ENCODE peak calls at places on chromosome 21, in five cellular contexts. A, N, H, T and U are unnamed samples.

GRCh38 chr21:38869946-38870345 is 64.2 kb downstream of the ETS2 start:
- DNase-seq in A (no peak), N (no peak), H (no peak), T (no peak), U (no peak)

GRCh38 chr21:33644383-33645074 is 2.2 kb downstream of the ITSN1 start:
- DNase-seq in A (no peak), N (no peak), H (no peak), T (no peak), U (no peak)

GRCh38 chr21:14995695-14996490 is 68.9 kb downstream of the NRIP1 start:
- DNase-seq in A (no peak), N (no peak), H (no peak), T (no peak), U (no peak)

GRCh38 chr21:34707876-34708325 is 39.1 kb downstream of the CLIC6 start:
- DNase-seq in A (no peak), N (no peak), H (peak; percentile 66), T (no peak), U (no peak)

GRCh38 chr21:16588433-16588860 is 858.7 kb downstream of the USP25 start:
- DNase-seq in A (peak; percentile 21), N (peak; percentile 31), H (no peak), T (no peak), U (peak; percentile 29)

GRCh38 chr21:22438428-22439086 is 1440.3 kb downstream of the NCAM2 start:
- DNase-seq in A (no peak), N (no peak), H (no peak), T (no peak), U (no peak)

GRCh38 chr21:41970099-41970391 is 16.2 kb upstream of the C2CD2 start:
- DNase-seq in A (no peak), N (peak; percentile 3), H (no peak), T (no peak), U (no peak)

GRCh38 chr21:42148584-42148983 is 70.4 kb upstream of the ABCG1 start:
- DNase-seq in A (no peak), N (no peak), H (no peak), T (no peak), U (no peak)

GRCh38 chr21:34613679-34614442 is 1.1 kb downstream of the RCAN1 start:
- DNase-seq in A (no peak), N (no peak), H (no peak), T (no peak), U (no peak)

GRCh38 chr21:41167348-41168342 is at the start of gene BACE2:
- DNase-seq in A (peak; percentile 87), N (peak; percentile 86), H (no peak), T (peak; percentile 84), U (peak; percentile 81)

GRCh38 chr21:29335720-29336119 is 37.0 kb downstream of the BACH1 start:
- DNase-seq in A (no peak), N (no peak), H (no peak), T (no peak), U (no peak)

GRCh38 chr21:31546402-31547155 is 112.9 kb upstream of the SOD1 start:
- DNase-seq in A (no peak), N (no peak), H (no peak), T (no peak), U (no peak)

GRCh38 chr21:43367859-43368258 is 59.1 kb downstream of the SIK1 start:
- DNase-seq in A (no peak), N (no peak), H (no peak), T (no peak), U (no peak)

GRCh38 chr21:34625194-34625593 is 10.3 kb upstream of the RCAN1 start:
- DNase-seq in A (no peak), N (no peak), H (no peak), T (no peak), U (no peak)

GRCh38 chr21:42299324-42300044 is 15.7 kb downstream of the TFF3 start:
- DNase-seq in A (no peak), N (no peak), H (no peak), T (no peak), U (no peak)

GRCh38 chr21:21688877-21689276 is 690.7 kb downstream of the NCAM2 start:
- DNase-seq in A (no peak), N (no peak), H (no peak), T (peak; percentile 56), U (no peak)

GRCh38 chr21:33189845-33190244 is 39.9 kb upstream of the IFNAR2 start:
- DNase-seq in A (no peak), N (no peak), H (no peak), T (no peak), U (no peak)

GRCh38 chr21:29250642-29251041 is 48.1 kb upstream of the BACH1 start:
- DNase-seq in A (no peak), N (no peak), H (no peak), T (no peak), U (no peak)

GRCh38 chr21:32794643-32795042 is 23.1 kb upstream of the PAXBP1 start:
- DNase-seq in A (no peak), N (no peak), H (no peak), T (no peak), U (no peak)

GRCh38 chr21:8993943-8994639 is 1527.3 kb upstream of the TPTE start:
- DNase-seq in A (no peak), N (no peak), H (no peak), T (no peak), U (no peak)

GRCh38 chr21:15222711-15223110 is 157.9 kb upstream of the NRIP1 start:
- DNase-seq in A (no peak), N (no peak), H (no peak), T (no peak), U (no peak)

GRCh38 chr21:29423051-29423450 is 124.3 kb downstream of the BACH1 start:
- DNase-seq in A (no peak), N (no peak), H (no peak), T (no peak), U (no peak)

GRCh38 chr21:43280949-43281633 is 112.3 kb downstream of the CRYAA start:
- DNase-seq in A (no peak), N (no peak), H (no peak), T (no peak), U (no peak)

GRCh38 chr21:41130883-41131282 is 37.1 kb upstream of the BACE2 start:
- DNase-seq in A (no peak), N (no peak), H (no peak), T (no peak), U (no peak)

GRCh38 chr21:39048064-39048463 is 135.2 kb downstream of the PSMG1 start:
- DNase-seq in A (peak; percentile 65), N (no peak), H (no peak), T (peak; percentile 63), U (no peak)

GRCh38 chr21:31446206-31446900 is 102.3 kb upstream of the TIAM1 start:
- DNase-seq in A (no peak), N (no peak), H (no peak), T (no peak), U (peak; percentile 10)

GRCh38 chr21:17612023-17612564 is 607 bp downstream of the BTG3 start:
- DNase-seq in A (peak; percentile 41), N (peak; percentile 48), H (no peak), T (peak; percentile 64), U (peak; percentile 90)

GRCh38 chr21:41895643-41896493 is 16.7 kb upstream of the PRDM15 start:
- DNase-seq in A (peak; percentile 32), N (no peak), H (no peak), T (peak; percentile 54), U (no peak)

DNA sequence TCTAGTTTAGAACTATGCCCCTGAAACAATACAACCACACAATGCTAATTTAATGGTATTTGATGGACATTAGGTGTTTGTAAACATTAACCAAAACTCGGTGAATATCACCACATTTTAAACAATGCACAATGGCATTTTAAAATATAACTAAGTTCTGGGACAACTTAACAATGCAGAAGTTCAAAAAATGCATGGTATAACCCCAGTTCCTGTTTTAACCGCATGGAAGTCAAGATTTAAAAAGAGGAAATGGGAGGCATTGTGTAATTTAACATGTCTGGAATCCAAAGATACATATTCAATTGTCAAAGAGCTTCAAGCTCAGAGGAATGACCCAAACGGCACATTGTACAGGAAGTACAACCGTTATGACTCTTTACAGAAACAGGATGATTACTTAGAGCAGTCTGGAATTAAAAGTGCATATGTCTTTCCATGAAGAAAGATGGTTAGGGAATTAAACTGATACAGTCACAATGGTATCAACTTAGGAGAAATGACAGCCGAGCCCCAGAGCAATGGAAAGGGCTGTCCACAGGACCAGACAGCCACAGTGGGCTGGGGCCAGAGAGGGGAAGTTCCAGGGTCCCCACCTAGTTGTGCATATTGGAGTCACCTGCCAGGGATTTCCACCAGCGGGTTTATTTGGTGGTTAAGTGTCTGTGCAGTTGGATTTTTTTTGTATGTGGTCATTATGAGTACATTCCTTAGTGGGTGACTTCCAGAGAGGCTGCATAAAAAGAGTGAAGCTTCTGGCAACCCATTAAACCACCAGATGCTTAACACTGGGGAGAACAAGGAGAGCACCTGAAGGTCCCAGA is 7.5 kb upstream of the PTTG1IP start:
- DNase-seq in A (no peak), N (no peak), H (no peak), T (no peak), U (no peak)
- TF ChIP-seq EP300 in A (no peak), N (no peak), H (peak; percentile 57), T (no peak), U (no peak)

GRCh38 chr21:37815893-37816292 is 100.4 kb downstream of the KCNJ6 start:
- DNase-seq in A (no peak), N (no peak), H (no peak), T (no peak), U (peak; percentile 39)
- H3K9me3 ChIP-seq in A (peaks cover 5% of the 10 kb centered on the region), N (peaks cover 23% of the 10 kb centered on the region), H (no peaks in the 10 kb centered on the region), T (no peaks in the 10 kb centered on the region), U (peaks cover 10% of the 10 kb centered on the region)

DNA sequence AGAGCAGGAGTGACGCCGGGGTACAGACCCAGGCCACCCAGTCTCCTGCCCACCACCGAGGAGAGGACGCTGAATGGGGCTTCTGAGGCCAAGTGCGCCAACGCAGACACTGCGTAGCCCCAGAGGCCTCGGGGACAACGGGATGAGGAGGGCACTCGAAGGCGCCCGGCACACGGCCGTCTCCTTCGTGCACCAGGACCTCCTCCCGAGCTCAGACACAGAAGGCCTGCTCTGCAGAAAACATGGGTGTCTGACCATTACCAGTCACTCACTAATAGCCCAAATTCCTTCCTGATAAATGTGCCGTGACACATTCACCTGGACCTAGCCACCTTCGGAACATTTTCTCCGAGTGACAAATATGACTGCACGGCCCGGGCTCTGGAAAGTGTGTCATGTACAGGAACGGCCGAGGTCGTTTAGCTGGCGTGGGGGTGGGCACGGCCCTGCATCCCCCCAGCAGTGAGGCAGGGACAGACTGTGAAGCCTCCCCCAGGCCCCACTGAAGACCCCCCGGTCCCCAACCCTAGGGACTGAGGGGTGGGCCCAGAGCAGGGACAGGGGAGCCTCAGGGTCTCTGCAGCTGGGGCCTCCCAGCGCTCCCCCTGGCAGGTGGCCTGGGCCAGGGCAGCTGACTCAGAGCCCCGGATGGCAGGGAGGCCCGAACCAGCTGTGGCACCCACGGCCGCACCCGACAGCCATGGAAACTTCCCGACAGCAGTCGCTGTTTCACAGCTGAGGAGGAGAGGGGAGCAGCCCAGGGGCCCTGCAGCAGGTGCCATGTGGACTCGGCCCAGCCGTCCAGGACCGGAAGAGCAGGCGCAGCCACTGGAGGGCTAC is 16.7 kb upstream of the COL6A2 start:
- DNase-seq in A (no peak), N (peak; percentile 22), H (no peak), T (no peak), U (peak; percentile 75)
- H3K27me3 ChIP-seq in A (peaks cover 4% of the 10 kb centered on the region), N (no peaks in the 10 kb centered on the region), H (no peaks in the 10 kb centered on the region), T (no peaks in the 10 kb centered on the region), U (no peaks in the 10 kb centered on the region)

DNA sequence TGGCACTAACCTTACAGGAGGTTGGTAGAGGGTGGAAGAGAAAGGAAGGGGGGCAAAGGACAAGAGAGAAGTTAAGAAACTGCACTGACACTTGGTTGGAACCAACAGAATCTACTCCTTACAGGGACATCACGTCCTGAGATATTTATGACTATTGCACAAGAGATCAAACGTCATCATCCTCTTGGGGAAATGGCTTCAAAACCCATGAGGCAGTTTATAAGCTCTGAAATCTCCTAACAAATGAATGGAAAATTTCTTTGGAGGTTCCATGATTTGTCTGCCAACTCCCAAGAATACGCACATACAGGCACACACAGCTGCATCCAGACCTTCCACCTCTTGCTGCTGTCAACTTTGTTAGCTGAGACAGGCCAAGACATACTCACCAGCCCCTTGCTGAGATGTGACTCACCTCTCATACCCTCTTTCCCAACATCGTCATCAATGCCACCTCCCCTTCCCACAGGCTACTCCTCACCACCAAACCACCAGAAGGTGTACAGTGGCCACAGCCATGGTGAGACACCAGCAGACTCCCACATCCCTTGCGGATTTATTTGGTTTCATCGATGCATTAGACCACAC is 135.5 kb downstream of the SETD4 start:
- DNase-seq in A (no peak), N (no peak), H (no peak), T (no peak), U (no peak)
- TF ChIP-seq EP300 in A (no peak), N (peak; percentile 84), H (no peak), T (no peak), U (peak; percentile 38)